ENCODE peak calls at places on chromosomes 1 and 21, in six cellular contexts. U, S, B, A, V and P are unnamed samples.

GRCh38 chr1:10829067-10829818 is 32.8 kb upstream of the CASZ1 start:
- DNase-seq in B (no peak), U (no peak), S (no peak), A (no peak), V (no peak), P (no peak)

GRCh38 chr1:21182181-21182711 is 5.5 kb upstream of the EIF4G3 start:
- DNase-seq in V (no peak), A (no peak), B (no peak), S (no peak), U (no peak), P (no peak)

GRCh38 chr1:214415131-214415530 is 134.2 kb downstream of the SMYD2 start:
- DNase-seq in U (no peak), S (no peak), A (no peak), B (no peak), V (no peak), P (no peak)

GRCh38 chr1:25566186-25566729 is 22.9 kb downstream of the LDLRAP1 start:
- DNase-seq in U (no peak), S (no peak), V (no peak), A (no peak), B (no peak), P (no peak)

GRCh38 chr1:5311147-5311546 is 656.7 kb downstream of the AJAP1 start:
- DNase-seq in V (no peak), A (no peak), U (no peak), S (no peak), B (no peak), P (no peak)

GRCh38 chr1:229279242-229279641 is 8.3 kb downstream of the RAB4A start:
- DNase-seq in V (no peak), A (no peak), B (no peak), S (no peak), U (no peak), P (no peak)

GRCh38 chr1:246302251-246302625 is 204.8 kb downstream of the SMYD3 start:
- DNase-seq in A (no peak), V (no peak), B (no peak), S (no peak), U (no peak), P (no peak)

GRCh38 chr1:211632808-211633522 is 42.5 kb downstream of the NEK2 start:
- DNase-seq in V (no peak), B (no peak), U (no peak), A (no peak), S (no peak), P (no peak)

GRCh38 chr1:46587072-46587471 is 17.0 kb downstream of the MKNK1 start:
- DNase-seq in V (no peak), S (no peak), B (peak), A (peak), U (no peak), P (no peak)

GRCh38 chr1:187474266-187474665 is 645.5 kb downstream of the PLA2G4A start:
- DNase-seq in U (no peak), B (no peak), V (no peak), A (no peak), S (no peak), P (no peak)

GRCh38 chr21:41507521-41508414 is at the start of gene TMPRSS2:
- DNase-seq in B (no peak), A (peak), U (peak), V (peak), S (no peak), P (no peak)

GRCh38 chr1:31931241-31932225 is 6.6 kb downstream of the PTP4A2 start:
- DNase-seq in B (no peak), S (no peak), A (no peak), V (no peak), U (no peak), P (no peak)

GRCh38 chr1:34162852-34163766 is 1.9 kb downstream of the CSMD2 start:
- DNase-seq in V (peak), B (peak), U (peak), A (peak), S (peak), P (no peak)

GRCh38 chr21:44353200-44353970 is at the start of gene TRPM2:
- DNase-seq in A (peak), U (peak), B (no peak), S (no peak), V (no peak), P (no peak)

GRCh38 chr1:74964508-74964907 is 169.7 kb upstream of the LHX8 start:
- DNase-seq in U (peak), V (no peak), B (no peak), S (no peak), A (no peak), P (no peak)

GRCh38 chr1:50493710-50494109 is 70.5 kb upstream of the DMRTA2 start:
- DNase-seq in S (no peak), U (no peak), B (no peak), A (no peak), V (no peak), P (no peak)

GRCh38 chr1:215710340-215710971 is 143.4 kb downstream of the KCTD3 start:
- DNase-seq in V (peak), A (no peak), B (no peak), S (no peak), U (no peak), P (no peak)

GRCh38 chr1:180501865-180502360 is 464 bp downstream of the ACBD6 start:
- DNase-seq in A (no peak), B (no peak), S (no peak), U (no peak), V (no peak), P (no peak)

GRCh38 chr21:15444118-15444960 is 285.4 kb upstream of the USP25 start:
- DNase-seq in V (no peak), A (peak), S (no peak), U (no peak), B (no peak), P (no peak)

GRCh38 chr1:230215529-230215928 is 148.5 kb downstream of the GALNT2 start:
- DNase-seq in S (no peak), V (no peak), A (no peak), U (no peak), B (no peak), P (no peak)

GRCh38 chr1:192538407-192539311 is 36.9 kb upstream of the RGS1 start:
- DNase-seq in U (no peak), A (no peak), S (no peak), V (no peak), B (no peak), P (no peak)

GRCh38 chr21:42662430-42663199 is 9.2 kb downstream of the PDE9A start:
- DNase-seq in B (no peak), V (no peak), A (no peak), S (no peak), U (no peak), P (no peak)

GRCh38 chr1:229062135-229062534 is 208.8 kb upstream of the RAB4A start:
- DNase-seq in A (no peak), V (no peak), S (no peak), B (no peak), U (no peak), P (no peak)

GRCh38 chr1:162003825-162004205 is 19.9 kb downstream of the OLFML2B start:
- DNase-seq in U (no peak), S (no peak), V (no peak), B (no peak), A (peak), P (no peak)

DNA sequence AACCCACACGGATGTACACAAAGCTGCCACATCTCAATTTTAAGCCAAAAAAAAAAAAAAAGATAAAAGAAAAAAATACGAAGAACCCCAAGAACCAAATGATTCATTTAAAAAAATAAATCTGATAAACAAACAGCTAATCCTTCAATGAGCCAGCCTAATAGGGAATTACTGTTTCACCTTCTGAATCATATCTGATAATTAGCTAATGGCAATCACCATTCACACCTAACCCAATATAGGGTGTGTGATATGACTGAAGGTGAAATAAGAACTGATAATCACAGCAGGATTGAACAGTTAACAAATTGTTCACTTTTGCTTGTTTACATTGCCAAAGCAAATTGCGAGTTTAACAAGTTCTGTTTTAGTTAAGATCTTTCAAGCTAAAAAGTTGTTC is 61.4 kb downstream of the LAMC2 start:
- DNase-seq in S (no peak), V (no peak), A (no peak), B (no peak), U (no peak), P (no peak)
- TF ChIP-seq CTCF in S (no peak), V (no peak), A (no peak), B (no peak), U (no peak), P (no peak)

DNA sequence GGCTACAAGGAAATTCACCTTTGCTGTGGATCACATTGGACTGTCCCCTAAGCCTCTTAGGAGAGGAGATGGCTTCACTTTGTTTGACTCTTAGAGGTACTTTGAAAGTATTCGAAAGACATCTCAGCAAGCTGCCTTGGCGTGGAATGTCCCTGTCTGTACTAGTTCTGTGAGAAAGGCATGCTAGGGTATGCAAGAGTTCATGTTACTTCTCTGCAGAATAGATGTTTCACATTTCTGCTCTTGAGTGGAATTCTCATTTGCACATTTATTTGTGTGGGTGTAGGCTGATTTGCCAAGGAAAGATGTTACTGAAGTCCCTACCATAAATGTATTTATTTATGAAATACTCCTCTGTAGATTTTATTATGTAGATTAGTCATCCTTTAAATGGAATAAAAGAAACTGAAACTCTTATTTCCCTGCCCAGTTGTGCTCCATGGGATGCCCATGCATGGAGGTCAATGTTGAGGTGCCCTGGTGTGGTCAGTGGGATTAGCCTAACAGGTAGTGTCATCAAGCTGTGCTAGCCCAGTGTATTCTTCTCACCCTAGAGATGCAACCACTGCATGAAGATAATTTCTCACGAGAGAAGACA is 13.8 kb downstream of the MIA3 start:
- DNase-seq in A (no peak), S (no peak), V (no peak), B (no peak), U (no peak), P (no peak)
- TF ChIP-seq CTCF in A (no peak), S (no peak), V (no peak), B (no peak), U (no peak), P (no peak)

DNA sequence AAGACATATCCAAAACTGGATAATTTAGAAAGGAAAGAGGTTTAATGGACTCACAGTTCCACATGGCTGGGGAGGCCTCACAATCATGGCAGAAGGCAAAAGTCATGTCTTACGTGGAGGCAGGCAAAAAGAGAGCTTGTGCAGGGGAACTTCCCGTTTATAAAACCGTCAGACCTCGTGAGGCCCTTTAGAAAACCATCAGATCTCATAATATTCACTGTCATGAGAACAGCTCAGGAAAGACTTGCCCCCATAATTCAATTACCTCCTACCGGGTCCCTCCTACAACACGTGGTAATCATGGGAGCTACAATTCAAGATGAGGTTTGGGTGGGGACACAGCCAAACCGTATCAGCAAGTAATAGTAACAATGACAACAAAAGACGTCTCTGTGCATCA is 88.2 kb upstream of the SLC25A33 start:
- DNase-seq in V (no peak), S (no peak), A (no peak), U (no peak), B (no peak), P (no peak)
- TF ChIP-seq CTCF in V (no peak), S (no peak), A (no peak), U (no peak), B (no peak), P (no peak)

DNA sequence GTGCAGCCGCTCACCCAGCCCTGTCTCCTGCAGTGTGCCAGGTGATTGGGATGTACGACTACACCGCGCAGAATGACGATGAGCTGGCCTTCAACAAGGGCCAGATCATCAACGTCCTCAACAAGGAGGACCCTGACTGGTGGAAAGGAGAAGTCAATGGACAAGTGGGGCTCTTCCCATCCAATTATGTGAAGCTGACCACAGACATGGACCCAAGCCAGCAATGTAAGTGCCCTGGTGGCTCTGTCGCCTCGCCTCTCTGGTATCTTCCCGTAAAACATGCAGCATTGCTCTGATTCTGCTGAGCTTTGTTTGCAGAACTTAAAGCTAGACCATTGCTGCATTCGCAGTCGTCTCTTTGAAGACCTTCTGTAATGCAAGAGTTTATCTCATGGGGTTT is 79.2 kb downstream of the ATP5PO start:
- DNase-seq in A (no peak), U (no peak), B (no peak), V (no peak), S (no peak), P (no peak)
- TF ChIP-seq CTCF in A (no peak), U (no peak), B (no peak), V (no peak), S (no peak), P (no peak)

GRCh38 chr1:7333094-7333493 is 438.0 kb upstream of the VAMP3 start:
- DNase-seq in S (peak), U (no peak), A (no peak), V (no peak), B (no peak), P (no peak)

GRCh38 chr1:7331926-7332535 is 439.1 kb upstream of the VAMP3 start:
- DNase-seq in U (no peak), B (no peak), V (no peak), S (peak), A (no peak), P (peak)

GRCh38 chr1:7334475-7335035 is 436.5 kb upstream of the VAMP3 start:
- DNase-seq in U (no peak), V (no peak), S (no peak), B (no peak), A (no peak), P (no peak)

GRCh38 chr1:7335224-7335879 is 435.7 kb upstream of the VAMP3 start:
- DNase-seq in V (no peak), B (no peak), A (no peak), S (no peak), U (no peak), P (no peak)

DNA sequence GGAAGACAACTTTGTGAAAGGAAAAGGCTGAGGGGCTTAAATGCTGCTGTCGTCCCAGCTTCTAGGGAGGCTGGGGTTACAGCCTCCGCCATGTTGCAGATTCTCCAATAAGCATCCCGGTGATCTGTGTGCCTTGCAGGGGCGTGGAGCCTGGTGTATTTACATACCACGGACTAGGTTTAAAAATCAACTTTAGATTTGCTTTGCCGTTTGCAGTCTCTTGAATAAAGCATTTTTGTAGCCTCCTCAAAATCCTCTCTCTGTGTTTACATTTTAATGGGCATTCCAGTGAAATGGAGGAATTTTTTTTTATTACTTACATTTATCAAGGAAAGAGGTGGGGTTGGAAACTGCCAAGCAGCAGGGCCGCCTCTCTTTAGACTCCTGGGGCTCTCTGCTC is 437.5 kb upstream of the VAMP3 start:
- DNase-seq in A (no peak), U (no peak), V (no peak), S (no peak), B (no peak), P (no peak)
- TF ChIP-seq CTCF in A (no peak), U (no peak), V (no peak), S (no peak), B (no peak), P (no peak)

DNA sequence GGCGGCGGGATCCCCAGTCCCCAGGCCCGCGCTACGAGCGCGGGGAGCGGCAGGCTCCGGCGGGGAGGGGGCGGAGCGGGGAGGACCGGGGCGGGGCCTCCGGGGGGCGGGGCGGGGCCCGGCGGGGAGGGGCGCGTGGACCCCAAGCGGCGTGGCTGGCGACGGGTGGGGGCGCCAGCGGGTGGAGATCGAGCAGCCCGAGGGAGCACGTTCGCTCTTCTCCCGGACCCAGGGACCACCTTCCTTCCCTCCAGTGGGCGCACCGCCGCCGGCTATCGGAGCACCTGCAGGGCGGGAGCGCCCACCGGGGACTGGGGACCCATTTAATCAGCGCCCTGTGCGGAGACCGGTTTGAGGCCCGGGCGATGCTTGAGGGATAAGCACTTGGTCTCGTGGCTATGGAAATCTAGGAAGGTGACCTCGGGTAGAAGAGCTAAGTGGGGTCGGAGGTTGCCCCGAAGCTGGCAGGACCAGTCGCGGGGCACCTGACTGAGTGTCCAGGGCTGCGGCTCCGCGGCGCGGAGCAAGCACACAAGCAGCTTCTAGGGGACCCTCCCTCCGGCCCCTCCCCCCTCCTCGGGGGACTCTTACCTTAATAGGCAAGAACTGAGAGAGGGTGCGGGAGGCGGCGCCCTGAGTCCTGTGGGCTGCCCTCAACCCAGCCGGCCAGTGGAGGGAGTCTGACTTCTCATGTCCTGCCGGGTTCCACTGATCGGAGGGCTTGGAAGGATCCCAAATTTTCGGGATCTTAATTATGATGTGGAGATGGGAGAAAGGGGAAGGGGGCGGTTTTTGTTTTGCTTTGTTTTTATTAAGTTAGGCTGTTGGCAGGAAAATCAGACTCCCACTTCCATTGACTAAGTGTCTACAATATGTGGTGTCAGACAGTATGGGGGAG is at the start of gene TSPAN2:
- DNase-seq in A (peak), V (peak), S (no peak), B (peak), U (peak), P (peak)
- TF ChIP-seq CTCF in A (no peak), V (no peak), S (peak), B (peak), U (no peak), P (peak)